ENCODE peak calls at places on chromosomes 16 and 17, in six cellular contexts. One of them, this sample, is unnamed. For H3K27me3 and H3K36me3, the result is how much of the 10 kb centered on the place peaks cover.

GRCh38 chr17:61396586-61397085 is 3.0 kb upstream of the TBX2 start:
- DNase-seq in left lung: peak
- DNase-seq in K562: no peak
- DNase-seq in hepatocyte: no peak
- DNase-seq in colonic mucosa: no peak
- DNase-seq in GM23248: peak
- DNase-seq in this sample: peak

GRCh38 chr17:17911003-17911613 is 61.1 kb downstream of the TOM1L2 start:
- DNase-seq in left lung: no peak
- DNase-seq in K562: no peak
- DNase-seq in hepatocyte: no peak
- DNase-seq in colonic mucosa: no peak
- DNase-seq in GM23248: no peak
- DNase-seq in this sample: no peak

GRCh38 chr16:81401035-81401950 is 43.3 kb upstream of the CMIP start:
- DNase-seq in left lung: no peak
- DNase-seq in K562: peak
- DNase-seq in hepatocyte: no peak
- DNase-seq in colonic mucosa: no peak
- DNase-seq in GM23248: peak
- DNase-seq in this sample: no peak

GRCh38 chr17:57601328-57601727 is 143.8 kb downstream of the CCDC182 start:
- DNase-seq in left lung: no peak
- DNase-seq in K562: no peak
- DNase-seq in hepatocyte: no peak
- DNase-seq in colonic mucosa: no peak
- DNase-seq in GM23248: no peak
- DNase-seq in this sample: no peak

GRCh38 chr17:5264930-5265329 is 17.2 kb upstream of the RABEP1 start:
- DNase-seq in left lung: no peak
- DNase-seq in K562: no peak
- DNase-seq in hepatocyte: no peak
- DNase-seq in colonic mucosa: no peak
- DNase-seq in GM23248: no peak
- DNase-seq in this sample: no peak

GRCh38 chr17:2240541-2240940 is 63.0 kb downstream of the SMG6 start:
- DNase-seq in left lung: no peak
- DNase-seq in K562: no peak
- DNase-seq in hepatocyte: no peak
- DNase-seq in colonic mucosa: no peak
- DNase-seq in GM23248: peak
- DNase-seq in this sample: no peak

GRCh38 chr17:82603981-82604448 is 44.2 kb downstream of the WDR45B start:
- DNase-seq in left lung: peak
- DNase-seq in K562: no peak
- DNase-seq in hepatocyte: peak
- DNase-seq in colonic mucosa: peak
- DNase-seq in GM23248: no peak
- DNase-seq in this sample: peak

GRCh38 chr16:15879255-15879804 is 9.1 kb downstream of the CEP20 start:
- DNase-seq in left lung: no peak
- DNase-seq in K562: peak
- DNase-seq in hepatocyte: no peak
- DNase-seq in colonic mucosa: no peak
- DNase-seq in GM23248: peak
- DNase-seq in this sample: no peak

GRCh38 chr17:81130385-81131288 is 34.7 kb upstream of the PVALEF start:
- DNase-seq in left lung: no peak
- DNase-seq in K562: peak
- DNase-seq in hepatocyte: no peak
- DNase-seq in colonic mucosa: no peak
- DNase-seq in GM23248: no peak
- DNase-seq in this sample: no peak

GRCh38 chr16:88200896-88201185 is 181.9 kb upstream of the ZNF469 start:
- DNase-seq in left lung: peak
- DNase-seq in K562: no peak
- DNase-seq in hepatocyte: no peak
- DNase-seq in colonic mucosa: peak
- DNase-seq in GM23248: peak
- DNase-seq in this sample: no peak

GRCh38 chr16:86917471-86918365 is 339.4 kb downstream of the FOXL1 start:
- DNase-seq in left lung: no peak
- DNase-seq in K562: peak
- DNase-seq in hepatocyte: no peak
- DNase-seq in colonic mucosa: no peak
- DNase-seq in GM23248: no peak
- DNase-seq in this sample: no peak

GRCh38 chr17:45405250-45406086 is 27.2 kb downstream of the ARHGAP27 start:
- DNase-seq in left lung: peak
- DNase-seq in K562: peak
- DNase-seq in hepatocyte: peak
- DNase-seq in colonic mucosa: peak
- DNase-seq in GM23248: peak
- DNase-seq in this sample: no peak

DNA sequence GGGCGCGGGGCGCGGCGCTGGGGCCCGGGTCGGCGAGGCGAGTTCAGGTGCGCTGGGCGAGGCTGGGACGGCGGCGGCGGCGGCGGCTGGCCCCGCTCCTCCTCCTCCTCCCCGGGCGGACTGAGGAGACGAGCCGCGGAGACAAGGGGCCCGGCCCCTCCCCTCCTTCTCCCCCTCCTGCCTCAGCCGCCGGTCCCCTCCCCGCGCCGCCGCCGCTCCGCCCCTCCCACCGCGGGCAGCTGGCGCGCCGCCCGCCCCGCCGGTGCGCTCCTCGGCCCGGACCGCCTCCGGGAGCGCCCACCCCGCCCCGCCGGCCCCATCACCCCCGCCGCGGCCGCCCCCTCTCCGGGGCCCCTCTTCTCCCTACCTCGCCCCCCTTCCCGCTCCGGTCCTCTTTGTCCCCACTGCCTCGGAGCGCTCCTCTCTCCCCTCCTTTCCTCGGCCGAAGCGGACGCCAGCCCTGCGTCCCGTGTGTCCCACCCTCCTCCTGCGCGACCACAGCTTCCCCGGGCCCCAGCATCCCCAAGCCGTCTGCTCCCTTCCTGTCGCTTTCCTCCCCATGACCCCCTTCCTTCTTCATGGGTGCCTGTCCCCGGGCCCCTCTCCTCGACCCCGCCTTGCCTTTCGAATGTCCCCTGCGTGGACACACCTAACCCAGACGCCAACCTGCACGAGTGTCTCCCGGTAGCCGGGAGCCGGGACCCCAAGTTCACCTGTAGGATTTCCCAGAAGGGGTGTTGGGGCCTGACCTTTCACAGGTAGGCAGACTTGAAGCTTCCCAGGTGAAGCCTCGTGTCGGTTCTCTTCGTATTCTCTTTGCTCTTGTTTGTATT is at the start of gene TOX3:
- DNase-seq in left lung: peak
- DNase-seq in K562: no peak
- DNase-seq in hepatocyte: peak
- DNase-seq in colonic mucosa: peak
- DNase-seq in GM23248: peak
- DNase-seq in this sample: peak
- H3K27me3 ChIP-seq in left lung: under half
- H3K27me3 ChIP-seq in K562: under half
- H3K27me3 ChIP-seq in hepatocyte: under half
- H3K27me3 ChIP-seq in colonic mucosa: under half
- H3K27me3 ChIP-seq in GM23248: under half
- H3K27me3 ChIP-seq in this sample: under half

GRCh38 chr17:64781013-64781392 is 118.9 kb upstream of the SMURF2 start:
- DNase-seq in left lung: peak
- DNase-seq in K562: no peak
- DNase-seq in hepatocyte: no peak
- DNase-seq in colonic mucosa: no peak
- DNase-seq in GM23248: peak
- DNase-seq in this sample: peak
- H3K27ac ChIP-seq in left lung: peak
- H3K27ac ChIP-seq in K562: no peak
- H3K27ac ChIP-seq in hepatocyte: no peak
- H3K27ac ChIP-seq in colonic mucosa: peak
- H3K27ac ChIP-seq in GM23248: no peak
- H3K27ac ChIP-seq in this sample: no peak

GRCh38 chr17:34993031-34993430 is 12.7 kb downstream of the LIG3 start:
- DNase-seq in left lung: no peak
- DNase-seq in K562: no peak
- DNase-seq in hepatocyte: no peak
- DNase-seq in colonic mucosa: no peak
- DNase-seq in GM23248: no peak
- DNase-seq in this sample: no peak

GRCh38 chr17:34999456-34999855 is 19.1 kb downstream of the LIG3 start:
- DNase-seq in left lung: no peak
- DNase-seq in K562: no peak
- DNase-seq in hepatocyte: no peak
- DNase-seq in colonic mucosa: no peak
- DNase-seq in GM23248: no peak
- DNase-seq in this sample: no peak

GRCh38 chr17:34997355-34997862 is 17.1 kb downstream of the LIG3 start:
- DNase-seq in left lung: no peak
- DNase-seq in K562: no peak
- DNase-seq in hepatocyte: peak
- DNase-seq in colonic mucosa: peak
- DNase-seq in GM23248: no peak
- DNase-seq in this sample: peak

GRCh38 chr17:34998205-34998604 is 17.9 kb downstream of the LIG3 start:
- DNase-seq in left lung: peak
- DNase-seq in K562: peak
- DNase-seq in hepatocyte: peak
- DNase-seq in colonic mucosa: peak
- DNase-seq in GM23248: peak
- DNase-seq in this sample: peak

DNA sequence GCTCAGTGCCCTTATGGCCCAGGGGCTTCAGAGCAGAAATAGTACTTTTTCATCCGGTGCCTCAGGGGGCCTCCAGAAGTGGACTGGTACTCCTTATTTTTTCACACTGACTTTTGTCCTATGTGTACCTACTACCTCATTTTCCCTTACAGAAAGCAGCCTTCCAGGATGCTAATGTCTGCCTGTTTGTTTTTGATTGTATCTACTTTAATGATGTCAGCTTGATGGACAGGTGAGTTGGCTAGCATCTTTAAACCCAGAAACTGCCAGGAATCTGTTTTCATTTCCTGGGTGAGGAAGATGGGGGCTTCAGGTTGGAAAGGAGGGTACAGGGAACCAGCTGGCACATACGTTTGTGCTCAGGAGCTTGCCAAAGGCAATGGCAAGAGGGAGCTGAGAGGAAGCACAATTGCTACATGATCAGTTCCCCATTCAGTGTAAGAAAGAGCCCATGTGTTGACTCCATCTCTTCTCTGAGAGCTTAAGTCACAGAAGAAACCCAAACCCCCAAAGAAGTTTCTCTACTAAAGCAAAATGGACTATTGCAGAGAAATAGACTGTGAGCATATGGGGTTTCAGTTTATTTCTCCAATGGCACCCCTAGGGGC is 16.2 kb downstream of the LIG3 start:
- DNase-seq in left lung: no peak
- DNase-seq in K562: no peak
- DNase-seq in hepatocyte: no peak
- DNase-seq in colonic mucosa: no peak
- DNase-seq in GM23248: no peak
- DNase-seq in this sample: no peak
- H3K36me3 ChIP-seq in left lung: half or more
- H3K36me3 ChIP-seq in K562: half or more
- H3K36me3 ChIP-seq in hepatocyte: under half
- H3K36me3 ChIP-seq in colonic mucosa: under half
- H3K36me3 ChIP-seq in GM23248: under half
- H3K36me3 ChIP-seq in this sample: under half

DNA sequence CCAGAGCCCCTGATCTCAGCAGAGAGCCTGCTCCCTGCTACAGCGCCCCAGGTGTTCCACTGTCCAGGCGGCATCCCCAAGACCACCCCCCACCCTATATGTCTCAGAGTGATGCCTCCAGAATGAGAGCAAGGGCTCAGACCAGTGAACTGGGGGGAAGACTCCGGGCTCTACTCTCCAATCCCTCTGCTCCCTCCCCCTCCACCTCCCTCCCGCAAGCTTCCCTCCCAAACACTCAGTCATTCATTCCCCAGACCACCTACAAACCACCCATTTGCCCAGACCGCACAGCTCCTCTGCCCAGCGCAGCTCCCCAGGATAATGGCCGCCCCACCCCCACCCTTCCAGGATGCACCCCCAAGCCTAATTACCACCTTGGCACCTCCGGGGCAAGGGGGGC is 59.4 kb upstream of the TAC4 start:
- DNase-seq in left lung: no peak
- DNase-seq in K562: no peak
- DNase-seq in hepatocyte: no peak
- DNase-seq in colonic mucosa: no peak
- DNase-seq in GM23248: no peak
- DNase-seq in this sample: no peak
- H3K27me3 ChIP-seq in left lung: half or more
- H3K27me3 ChIP-seq in K562: under half
- H3K27me3 ChIP-seq in hepatocyte: half or more
- H3K27me3 ChIP-seq in colonic mucosa: under half
- H3K27me3 ChIP-seq in GM23248: under half
- H3K27me3 ChIP-seq in this sample: under half

GRCh38 chr17:62719586-62719985 is 88.5 kb downstream of the MARCHF10 start:
- DNase-seq in left lung: no peak
- DNase-seq in K562: no peak
- DNase-seq in hepatocyte: no peak
- DNase-seq in colonic mucosa: no peak
- DNase-seq in GM23248: no peak
- DNase-seq in this sample: no peak
- H3K27ac ChIP-seq in left lung: no peak
- H3K27ac ChIP-seq in K562: no peak
- H3K27ac ChIP-seq in hepatocyte: no peak
- H3K27ac ChIP-seq in colonic mucosa: no peak
- H3K27ac ChIP-seq in GM23248: no peak
- H3K27ac ChIP-seq in this sample: no peak